ENCODE peak calls at places on chromosomes 13 and 19, in four cellular contexts. R is tibial nerve, B is OCI-LY7, M is cardiac muscle cell. I is an unnamed sample.

GRCh38 chr13:66952507-66952906 is 277.6 kb downstream of the PCDH9 start:
- DNase-seq in R (no peak), B (no peak), M (no peak), I (no peak)

GRCh38 chr13:33352520-33352919 is 67.0 kb upstream of the STARD13 start:
- DNase-seq in R (no peak), B (no peak), M (no peak), I (no peak)

GRCh38 chr13:32783067-32783466 is 196.8 kb downstream of the PDS5B start:
- DNase-seq in R (no peak), B (peak), M (no peak), I (no peak)

GRCh38 chr13:75079226-75079625 is 402.7 kb downstream of the TBC1D4 start:
- DNase-seq in R (no peak), B (no peak), M (no peak), I (no peak)

GRCh38 chr13:83056269-83056668 is 826.0 kb downstream of the SLITRK1 start:
- DNase-seq in R (no peak), B (no peak), M (no peak), I (no peak)

GRCh38 chr19:13505761-13506549 is at the start of gene CACNA1A:
- DNase-seq in R (no peak), B (no peak), M (peak), I (peak)

GRCh38 chr19:13063461-13064091 is 39.1 kb downstream of the LYL1 start:
- DNase-seq in R (no peak), B (no peak), M (no peak), I (no peak)

GRCh38 chr13:28282451-28282850 is 144.1 kb downstream of the PAN3 start:
- DNase-seq in R (no peak), B (no peak), M (no peak), I (no peak)

GRCh38 chr19:1052349-1052967 is 12.6 kb downstream of the ABCA7 start:
- DNase-seq in R (no peak), B (no peak), M (no peak), I (no peak)

GRCh38 chr19:49684251-49684982 is 5.0 kb upstream of the ADM5 start:
- DNase-seq in R (no peak), B (no peak), M (peak), I (peak)

GRCh38 chr13:89465366-89465765 is 1794.2 kb downstream of the SLITRK5 start:
- DNase-seq in R (no peak), B (no peak), M (no peak), I (no peak)

GRCh38 chr19:58328999-58329398 is 2.2 kb downstream of the ZSCAN22 start:
- DNase-seq in R (no peak), B (peak), M (peak), I (no peak)
- TF ChIP-seq CTCF in R (no peak), B (peak), M (no peak), I (peak)

GRCh38 chr19:44051654-44052402 is at the start of gene ZNF223:
- DNase-seq in R (peak), B (no peak), M (peak), I (peak)

GRCh38 chr19:44061038-44061437 is 9.2 kb downstream of the ZNF223 start:
- DNase-seq in R (no peak), B (no peak), M (no peak), I (no peak)

GRCh38 chr19:44050740-44051653 is 839 bp upstream of the ZNF223 start:
- DNase-seq in R (no peak), B (no peak), M (no peak), I (no peak)

GRCh38 chr19:44059229-44059628 is 7.4 kb downstream of the ZNF223 start:
- DNase-seq in R (no peak), B (no peak), M (no peak), I (no peak)

DNA sequence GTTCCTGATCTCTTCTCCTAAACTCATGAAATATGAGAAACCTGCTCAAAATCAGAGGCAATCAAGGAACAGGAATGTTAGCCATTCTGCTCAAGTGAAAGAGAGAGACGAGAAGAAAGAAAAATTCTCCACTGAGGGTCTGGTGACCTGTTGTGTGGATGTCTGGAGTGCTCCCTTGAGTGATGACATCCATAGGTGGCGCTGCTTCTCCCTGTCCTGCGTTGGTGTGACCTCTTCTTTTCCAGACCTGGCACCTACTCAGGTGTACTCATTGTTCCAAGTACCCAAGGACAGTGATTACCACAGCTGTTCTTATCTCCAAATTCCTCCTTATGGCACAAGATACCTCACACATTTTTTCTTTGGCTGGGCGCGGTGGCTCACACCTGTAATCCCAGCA is 4.0 kb downstream of the ZNF223 start:
- DNase-seq in R (no peak), B (no peak), M (no peak), I (no peak)
- TF ChIP-seq CTCF in R (no peak), B (peak), M (no peak), I (no peak)

GRCh38 chr19:17081672-17082630 is 6.4 kb downstream of the MYO9B start:
- DNase-seq in R (peak), B (no peak), M (no peak), I (no peak)
- TF ChIP-seq CTCF in R (no peak), B (no peak), M (no peak), I (no peak)

GRCh38 chr19:51096473-51097165 is 11.6 kb downstream of the CTU1 start:
- DNase-seq in R (no peak), B (no peak), M (no peak), I (peak)
- TF ChIP-seq CTCF in R (no peak), B (no peak), M (peak), I (peak)

GRCh38 chr13:98484289-98485219 is 92.4 kb downstream of the STK24 start:
- DNase-seq in R (peak), B (no peak), M (peak), I (peak)

GRCh38 chr13:98480915-98481510 is 95.9 kb downstream of the STK24 start:
- DNase-seq in R (no peak), B (peak), M (peak), I (peak)

GRCh38 chr13:98483636-98484288 is 93.1 kb downstream of the STK24 start:
- DNase-seq in R (no peak), B (no peak), M (no peak), I (no peak)

GRCh38 chr13:98481511-98481951 is 95.4 kb downstream of the STK24 start:
- DNase-seq in R (no peak), B (no peak), M (no peak), I (no peak)

GRCh38 chr13:98482476-98483444 is 94.1 kb downstream of the STK24 start:
- DNase-seq in R (peak), B (peak), M (peak), I (peak)
- TF ChIP-seq CTCF in R (no peak), B (peak), M (peak), I (peak)

DNA sequence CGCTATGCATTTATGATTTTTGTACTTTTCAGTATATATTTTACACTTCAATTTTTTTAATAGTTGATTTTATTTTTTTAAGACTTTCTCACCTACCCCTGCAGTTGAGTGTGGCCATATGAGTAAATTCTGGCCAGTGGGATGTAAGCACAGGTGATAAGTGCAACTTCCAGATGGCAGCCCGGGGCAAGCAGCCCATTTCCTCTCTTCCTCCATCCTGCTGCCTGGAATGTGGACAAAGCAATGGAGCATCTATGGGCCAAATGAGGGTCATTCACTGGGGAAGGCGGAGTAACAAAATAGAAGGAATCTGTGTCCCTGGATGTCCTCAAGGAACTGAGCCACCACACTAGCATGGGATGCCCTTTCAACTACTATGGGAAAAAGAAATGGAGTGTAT is 12.3 kb downstream of the RFXAP start:
- DNase-seq in R (no peak), B (no peak), M (no peak), I (no peak)
- TF ChIP-seq CTCF in R (no peak), B (no peak), M (no peak), I (no peak)